ENCODE peak calls at places on chromosomes 16 and 17, in eight cellular contexts. V, B, K, A, X, R, L and G are unnamed samples. For H3K4me1, the result is how much of the 10 kb centered on the place peaks cover.

GRCh38 chr16:81688182-81688581 is 90.9 kb upstream of the PLCG2 start:
- DNase-seq in V (no peak), K (no peak), X (no peak), B (no peak), L (no peak), A (no peak), R (no peak), G (no peak)

GRCh38 chr16:11816123-11816522 is 19.1 kb upstream of the ZC3H7A start:
- DNase-seq in V (no peak), R (no peak), K (no peak), X (no peak), B (no peak), L (no peak), A (no peak), G (no peak)

GRCh38 chr17:82367724-82368524 is 3.6 kb upstream of the UTS2R start:
- DNase-seq in L (peak), B (no peak), A (no peak), X (no peak), R (no peak), K (peak), V (no peak), G (no peak)

GRCh38 chr17:43368740-43369506 is 29.9 kb upstream of the ARL4D start:
- DNase-seq in L (peak), V (peak), R (no peak), B (peak), X (peak), K (peak), A (peak), G (peak)

GRCh38 chr17:18187816-18188761 is 4.5 kb downstream of the ALKBH5 start:
- DNase-seq in L (no peak), X (no peak), A (peak), K (no peak), R (no peak), B (no peak), V (no peak), G (peak)

GRCh38 chr16:48318630-48319029 is 66.6 kb downstream of the SIAH1 start:
- DNase-seq in K (peak), A (peak), X (no peak), R (no peak), L (peak), V (peak), B (peak), G (peak)

GRCh38 chr17:10875411-10875810 is 37.5 kb upstream of the PIRT start:
- DNase-seq in B (no peak), L (peak), K (peak), V (no peak), R (no peak), X (no peak), A (no peak), G (peak)

GRCh38 chr16:54921229-54921824 is 9.3 kb upstream of the IRX5 start:
- DNase-seq in K (no peak), V (no peak), X (no peak), B (no peak), R (no peak), A (no peak), L (no peak), G (peak)

GRCh38 chr17:45019177-45019711 is 32.2 kb downstream of the DCAKD start:
- DNase-seq in B (no peak), V (peak), L (peak), A (peak), X (no peak), K (no peak), R (no peak), G (peak)

GRCh38 chr17:298791-299450 is 53.7 kb downstream of the RPH3AL start:
- DNase-seq in L (no peak), X (no peak), V (no peak), B (no peak), A (no peak), K (no peak), R (no peak), G (peak)

GRCh38 chr17:1300580-1300905 is 21.1 kb downstream of the TRARG1 start:
- DNase-seq in K (no peak), R (no peak), B (no peak), V (no peak), A (no peak), L (no peak), X (no peak), G (no peak)

GRCh38 chr17:43014946-43015519 is 7.2 kb downstream of the VAT1 start:
- DNase-seq in X (no peak), L (no peak), K (no peak), R (no peak), B (no peak), V (no peak), A (no peak), G (no peak)

GRCh38 chr17:57490890-57491289 is 234.6 kb downstream of the MSI2 start:
- DNase-seq in A (no peak), L (peak), V (no peak), B (no peak), R (no peak), X (no peak), K (no peak), G (no peak)

GRCh38 chr17:3666516-3666915 is 1.9 kb downstream of the TAX1BP3 start:
- DNase-seq in R (no peak), K (no peak), V (no peak), A (no peak), X (no peak), B (no peak), L (no peak), G (no peak)

GRCh38 chr17:28612936-28613872 is 781 bp downstream of the RSKR start:
- DNase-seq in B (peak), V (peak), X (no peak), A (peak), R (peak), L (peak), K (peak), G (peak)

GRCh38 chr17:42675984-42676423 is 790 bp downstream of the PLEKHH3 start:
- DNase-seq in V (no peak), A (peak), B (no peak), X (no peak), K (peak), L (peak), R (no peak), G (peak)

GRCh38 chr16:63539276-63539675 is 1503.0 kb upstream of the CDH8 start:
- DNase-seq in V (no peak), K (no peak), B (no peak), L (no peak), X (no peak), A (no peak), R (no peak), G (no peak)

GRCh38 chr17:59853168-59853918 is 39.4 kb downstream of the TUBD1 start:
- DNase-seq in L (peak), K (peak), V (peak), A (peak), X (no peak), R (peak), B (peak), G (no peak)

GRCh38 chr17:77869041-77869595 is 89.4 kb upstream of the TNRC6C start:
- DNase-seq in L (no peak), R (no peak), A (no peak), B (no peak), V (no peak), X (no peak), K (no peak), G (no peak)

GRCh38 chr17:79951361-79952264 is 84.1 kb downstream of the TBC1D16 start:
- DNase-seq in K (peak), R (no peak), B (no peak), V (no peak), X (no peak), L (no peak), A (peak), G (peak)
- H3K4me1 ChIP-seq in K (under half), R (under half), B (under half), V (under half), X (under half), L (half or more), A (under half), G (under half)

GRCh38 chr16:6153901-6154300 is 1056.3 kb upstream of the EEF2KMT start:
- DNase-seq in L (no peak), V (no peak), B (no peak), K (no peak), X (no peak), A (no peak), R (no peak), G (no peak)
- H3K4me1 ChIP-seq in L (under half), V (under half), B (under half), K (under half), X (under half), A (under half), R (under half), G (under half)

GRCh38 chr17:46110219-46110618 is 83.0 kb downstream of the KANSL1 start:
- DNase-seq in X (no peak), R (no peak), A (no peak), V (no peak), B (no peak), K (no peak), L (no peak), G (no peak)
- H3K4me1 ChIP-seq in X (under half), R (under half), A (under half), V (half or more), B (under half), K (under half), L (half or more), G (under half)

GRCh38 chr16:4850211-4850610 is 2.9 kb downstream of the UBN1 start:
- DNase-seq in B (no peak), L (no peak), X (no peak), V (no peak), K (no peak), R (no peak), A (peak), G (no peak)
- H3K4me1 ChIP-seq in B (under half), L (under half), X (under half), V (under half), K (under half), R (under half), A (under half), G (under half)

GRCh38 chr17:47889734-47890529 is 6.1 kb upstream of the SP2 start:
- DNase-seq in L (peak), K (peak), X (peak), R (no peak), V (peak), A (peak), B (peak), G (peak)
- H3K4me1 ChIP-seq in L (under half), K (under half), X (under half), R (under half), V (under half), A (under half), B (under half), G (under half)